ENCODE peak calls at places on chromosome 6, in six cellular contexts. T is PC-9; X is CD4-positive, alpha-beta memory T cell; I is CD8-positive, alpha-beta memory T cell; B is endodermal cell; E is ascending aorta. D is an unnamed sample. For H3K4me1, the result is how much of the 10 kb centered on the place peaks cover.

GRCh38 chr6:82878812-82879211 is 186.8 kb downstream of the UBE3D start:
- DNase-seq in B (no peak), I (no peak), E (no peak), T (no peak), X (no peak), D (no peak)

GRCh38 chr6:84361372-84362179 is 134.1 kb upstream of the CEP162 start:
- DNase-seq in X (no peak), E (no peak), B (no peak), I (no peak), T (no peak), D (no peak)

GRCh38 chr6:42197574-42198362 is 3.0 kb upstream of the GUCA1B start:
- DNase-seq in B (no peak), X (no peak), T (no peak), I (no peak), E (no peak), D (no peak)

GRCh38 chr6:107192739-107193296 is 77.5 kb upstream of the BEND3 start:
- DNase-seq in T (no peak), I (no peak), X (no peak), B (no peak), E (no peak), D (no peak)

GRCh38 chr6:75602164-75602896 is 650 bp downstream of the SENP6 start:
- DNase-seq in I (peak), E (peak), X (peak), B (peak), T (no peak), D (peak)

GRCh38 chr6:135693971-135694370 is 157.5 kb upstream of the PDE7B start:
- DNase-seq in I (no peak), T (no peak), X (no peak), E (no peak), B (no peak), D (no peak)

GRCh38 chr6:122289721-122290501 is 109.5 kb upstream of the HSF2 start:
- DNase-seq in T (no peak), I (no peak), X (no peak), B (peak), E (no peak), D (no peak)

GRCh38 chr6:48560408-48560807 is 449.4 kb upstream of the PTCHD4 start:
- DNase-seq in E (no peak), X (no peak), B (no peak), I (no peak), T (peak), D (no peak)

GRCh38 chr6:6654599-6655575 is 66.4 kb downstream of the LY86 start:
- DNase-seq in E (no peak), I (no peak), T (no peak), B (no peak), X (peak), D (no peak)

GRCh38 chr6:85490516-85491248 is 40.8 kb downstream of the NT5E start:
- DNase-seq in E (no peak), X (no peak), T (peak), B (no peak), I (no peak), D (no peak)

GRCh38 chr6:135604035-135604865 is 106.7 kb upstream of the AHI1 start:
- DNase-seq in X (no peak), T (no peak), B (no peak), E (no peak), I (no peak), D (no peak)

GRCh38 chr6:137283940-137284910 is 65.0 kb upstream of the IFNGR1 start:
- DNase-seq in X (no peak), E (no peak), T (no peak), I (no peak), B (no peak), D (no peak)

GRCh38 chr6:43578748-43579147 is 2.8 kb downstream of the POLH start:
- DNase-seq in X (no peak), B (no peak), I (no peak), T (no peak), E (no peak), D (no peak)

GRCh38 chr6:15358579-15359327 is 112.9 kb downstream of the JARID2 start:
- DNase-seq in X (no peak), B (no peak), E (no peak), I (no peak), T (no peak), D (no peak)

GRCh38 chr6:43020847-43021246 is 576 bp upstream of the RRP36 start:
- DNase-seq in B (peak), T (no peak), X (no peak), E (no peak), I (no peak), D (no peak)

GRCh38 chr6:31356216-31356945 is 598 bp downstream of the HLA-B start:
- DNase-seq in E (no peak), I (peak), B (peak), X (no peak), T (no peak), D (peak)
- H3K4me1 ChIP-seq in E (under half), I (under half), B (under half), X (half or more), T (under half), D (under half)

GRCh38 chr6:166658792-166659150 is 31.7 kb upstream of the RPS6KA2 start:
- DNase-seq in X (no peak), T (no peak), I (no peak), E (no peak), B (no peak), D (no peak)
- H3K4me3 ChIP-seq in X (no peak), T (no peak), I (no peak), E (no peak), B (no peak), D (no peak)

DNA sequence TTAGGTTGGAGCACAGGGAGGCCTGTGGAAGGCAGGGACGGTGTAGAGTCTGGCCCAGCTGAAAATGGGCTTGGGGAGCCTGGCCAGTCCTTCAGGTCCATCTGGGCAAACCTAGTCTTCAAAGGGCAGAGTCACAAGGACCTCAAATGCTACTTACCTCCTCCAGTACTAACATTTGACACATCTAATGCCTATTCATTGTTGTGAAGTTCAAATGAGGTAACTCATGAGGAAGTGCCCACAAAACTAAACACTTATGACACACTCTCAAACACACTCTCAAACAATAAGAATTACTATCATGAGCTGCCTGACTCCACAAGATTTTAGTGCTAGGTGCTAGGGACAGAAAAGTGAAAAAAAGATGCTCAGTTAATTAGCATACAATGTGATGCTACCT is 27.1 kb downstream of the DAAM2 start:
- DNase-seq in B (no peak), X (no peak), E (no peak), I (no peak), T (no peak), D (no peak)
- H3K4me1 ChIP-seq in B (under half), X (under half), E (half or more), I (under half), T (under half), D (under half)

DNA sequence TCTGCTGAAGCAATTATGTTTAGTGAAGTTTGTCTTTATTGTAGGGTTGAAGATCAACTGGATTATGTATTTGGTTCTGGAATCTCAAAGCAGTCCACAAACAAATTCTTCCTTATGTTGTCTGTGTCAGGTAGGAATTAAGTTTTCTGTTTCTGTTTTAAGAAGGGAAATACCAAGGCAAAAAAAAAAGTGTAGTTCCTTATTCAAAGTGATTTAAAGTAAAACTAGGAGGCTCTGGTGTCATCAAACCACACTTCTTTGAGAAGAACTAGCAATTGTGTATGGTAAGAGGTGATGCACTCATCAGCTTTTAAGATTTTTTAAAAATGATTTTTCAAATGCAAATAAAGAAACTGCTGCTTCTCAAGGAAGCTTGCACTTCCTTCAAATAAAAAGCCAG is 1.9 kb downstream of the FAM135A start:
- DNase-seq in E (no peak), I (no peak), X (no peak), T (no peak), B (no peak), D (no peak)
- H3K4me3 ChIP-seq in E (no peak), I (no peak), X (no peak), T (peak), B (peak), D (no peak)

D was measured in effector memory CD4-positive, alpha-beta T cell.